ENCODE peak calls at places on chromosome 19, in nine cellular contexts. T is transverse colon, V is H1, U is ovary, O is suprapubic skin, X is sigmoid colon, W is A549, P is stomach, E is upper lobe of left lung. I is an unnamed sample.

GRCh38 chr19:1521636-1522035 is 2.2 kb upstream of the PLK5 start:
- DNase-seq in P (no peak), T (no peak), E (no peak), O (no peak), W (no peak), X (peak; percentile 80), V (no peak), U (no peak), I (no peak)

GRCh38 chr19:29170554-29170953 is 42.4 kb downstream of the UQCRFS1 start:
- DNase-seq in U (no peak), X (no peak), E (no peak), P (no peak), T (no peak), V (no peak), W (no peak), O (no peak), I (no peak)

GRCh38 chr19:1873524-1874473 is 10.4 kb upstream of the KLF16 start:
- DNase-seq in E (peak; percentile 85), U (peak; percentile 73), W (no peak), T (no peak), O (peak; percentile 80), V (no peak), X (peak; percentile 72), P (peak; percentile 77), I (no peak)

GRCh38 chr19:50358483-50359431 is 6.7 kb downstream of the NAPSA start:
- DNase-seq in T (peak; percentile 64), V (no peak), W (no peak), P (peak; percentile 58), U (peak; percentile 74), E (peak; percentile 92), O (no peak), X (peak; percentile 77), I (no peak)

GRCh38 chr19:40576181-40576584 is 490 bp upstream of the SHKBP1 start:
- DNase-seq in W (no peak), U (no peak), O (no peak), E (peak; percentile 86), P (no peak), V (no peak), T (no peak), X (no peak), I (no peak)

GRCh38 chr19:5590865-5591154 is 23.1 kb upstream of the TINCR start:
- DNase-seq in X (no peak), P (no peak), T (no peak), O (no peak), U (no peak), W (no peak), E (no peak), V (no peak), I (no peak)

GRCh38 chr19:7868671-7869452 is 5.3 kb downstream of the PRR36 start:
- DNase-seq in O (peak; percentile 85), V (peak; percentile 82), P (peak; percentile 84), W (peak; percentile 83), X (no peak), U (peak; percentile 83), E (peak; percentile 96), T (peak; percentile 83), I (no peak)

GRCh38 chr19:21709464-21709863 is 57.9 kb downstream of the ZNF100 start:
- DNase-seq in W (no peak), O (no peak), V (no peak), X (no peak), U (no peak), P (no peak), E (peak; percentile 67), T (no peak), I (no peak)

GRCh38 chr19:21947775-21948174 is 63.0 kb downstream of the ZNF208 start:
- DNase-seq in T (no peak), U (no peak), E (no peak), P (no peak), W (no peak), X (no peak), O (no peak), V (no peak), I (no peak)

GRCh38 chr19:13083008-13083404 is 19.7 kb downstream of the LYL1 start:
- DNase-seq in U (no peak), E (no peak), O (no peak), T (no peak), W (no peak), P (no peak), X (no peak), V (no peak), I (no peak)

GRCh38 chr19:13083627-13084026 is 19.0 kb downstream of the LYL1 start:
- DNase-seq in X (no peak), P (no peak), E (no peak), O (no peak), T (no peak), W (no peak), U (no peak), V (no peak), I (no peak)

GRCh38 chr19:13079542-13079986 is 23.1 kb downstream of the LYL1 start:
- DNase-seq in E (no peak), T (peak; percentile 80), X (peak; percentile 90), O (no peak), U (peak; percentile 77), V (no peak), W (no peak), P (peak; percentile 77), I (no peak)

GRCh38 chr19:13085673-13086072 is 17.0 kb downstream of the LYL1 start:
- DNase-seq in X (no peak), O (no peak), P (no peak), T (no peak), W (no peak), U (no peak), V (no peak), E (no peak), I (no peak)

GRCh38 chr19:13082192-13083007 is 20.3 kb downstream of the LYL1 start:
- DNase-seq in E (no peak), W (peak; percentile 61), T (no peak), U (no peak), V (no peak), X (no peak), O (no peak), P (no peak), I (peak; percentile 46)
- TF ChIP-seq POLR2A in E (no peak), W (no peak), T (no peak), U (no peak), V (no peak), X (no peak), O (no peak), P (no peak), I (no peak)

DNA sequence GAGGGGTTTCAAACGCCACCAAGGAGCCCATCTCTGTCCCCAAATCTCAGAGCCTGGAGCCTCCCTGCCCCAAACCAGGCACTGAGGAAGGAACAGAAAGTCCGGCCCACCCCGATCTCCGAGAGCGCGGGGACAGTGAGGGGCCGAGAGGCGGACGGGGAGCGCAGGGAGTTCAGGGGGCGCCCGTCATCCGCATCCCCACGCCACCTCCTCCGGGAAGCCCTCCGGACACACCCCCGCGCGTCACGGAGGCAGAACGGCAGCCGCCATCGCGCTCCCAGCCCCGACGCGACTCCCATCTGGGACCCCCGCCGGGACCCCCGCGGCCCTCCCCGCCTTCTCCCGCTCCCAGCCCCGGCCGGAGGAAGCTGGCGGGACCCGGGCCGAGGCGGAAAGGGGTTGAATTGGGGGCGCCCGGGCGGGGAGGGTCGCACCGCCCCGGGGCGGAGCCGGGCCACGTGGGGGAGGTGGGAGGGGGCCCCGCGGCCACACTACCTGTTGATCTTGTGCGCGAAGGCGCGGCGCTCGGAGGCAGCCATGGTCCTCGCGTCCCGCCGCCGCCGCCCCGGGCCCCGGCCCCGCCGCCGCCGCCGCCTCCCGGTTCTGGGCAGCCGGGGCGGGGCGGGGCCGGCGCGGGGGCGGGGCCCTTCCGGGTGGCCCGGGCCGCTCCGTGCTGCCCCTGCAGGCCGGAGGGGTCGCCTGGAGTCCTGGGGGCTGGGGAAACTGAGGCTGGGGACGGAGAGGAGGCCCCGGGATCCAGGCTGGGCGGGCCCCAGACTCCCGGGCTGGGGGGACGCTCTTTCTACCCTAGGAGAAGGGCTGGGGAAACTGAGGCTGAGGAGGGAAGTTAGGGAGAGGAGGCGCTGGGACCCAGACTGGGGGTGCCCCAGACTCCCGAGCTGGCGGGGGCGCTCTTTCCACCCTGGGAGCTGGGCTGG is at the start of gene DOCK6:
- DNase-seq in V (no peak), P (peak; percentile 58), X (peak; percentile 70), U (peak; percentile 54), O (no peak), E (peak; percentile 92), T (peak; percentile 69), W (no peak), I (no peak)
- TF ChIP-seq EP300 in V (no peak), P (no peak), X (no peak), U (no peak), O (no peak), E (no peak), T (no peak), W (no peak), I (no peak)

DNA sequence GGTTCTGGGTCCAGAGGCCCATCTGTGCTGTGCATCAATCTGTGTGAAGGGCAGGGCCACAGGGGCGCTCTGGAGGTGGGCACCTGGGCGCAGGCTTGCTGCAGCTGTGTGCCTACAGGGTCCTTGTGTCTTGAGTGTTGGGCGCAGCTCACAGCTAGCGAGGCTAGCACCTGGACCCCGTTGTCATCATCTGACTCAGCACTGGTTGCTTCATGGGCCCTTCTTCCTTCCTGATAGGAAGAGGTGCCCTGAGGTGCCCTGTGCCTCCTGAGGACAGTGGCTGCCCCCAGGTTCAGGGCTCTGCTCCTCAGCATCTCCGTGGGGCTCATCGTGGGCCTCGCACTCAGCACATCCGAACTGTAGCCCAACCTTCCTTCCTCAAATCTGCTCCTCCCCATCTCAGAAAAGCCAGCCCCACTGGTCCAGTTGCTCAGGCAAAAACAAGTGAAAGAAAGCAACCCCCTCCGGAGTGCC is 54.8 kb downstream of the GATAD2A start:
- DNase-seq in O (no peak), X (no peak), E (peak; percentile 48), W (no peak), P (no peak), T (no peak), V (no peak), U (no peak), I (no peak)
- TF ChIP-seq POLR2A in O (no peak), X (no peak), E (no peak), W (no peak), P (no peak), T (no peak), V (no peak), U (no peak), I (no peak)

DNA sequence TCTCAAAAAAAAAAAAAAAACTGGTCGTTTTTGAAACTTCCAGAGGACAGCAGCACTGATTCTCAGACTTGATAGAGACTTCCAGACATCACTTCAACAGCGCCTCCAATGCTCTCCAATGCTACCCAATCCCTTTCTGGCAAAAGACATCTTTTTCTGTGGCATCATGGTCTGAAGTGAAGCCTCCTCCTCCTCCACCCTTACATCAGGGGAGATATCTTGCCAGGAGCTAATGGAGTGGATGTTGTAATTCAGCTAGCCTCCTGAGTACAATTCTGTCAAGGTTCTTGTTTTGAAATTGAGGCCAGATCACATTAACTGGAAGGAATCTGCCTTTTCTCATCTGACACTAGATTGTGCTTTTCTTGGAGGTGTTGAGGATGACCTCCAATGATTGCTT is 24.2 kb downstream of the FXYD5 start:
- DNase-seq in P (no peak), O (no peak), T (no peak), V (no peak), E (no peak), X (no peak), W (no peak), U (no peak), I (peak; percentile 31)
- TF ChIP-seq EP300 in P (no peak), O (no peak), T (no peak), V (no peak), E (no peak), X (no peak), W (no peak), U (no peak), I (peak; percentile 65)

GRCh38 chr19:32345261-32346207 is at the start of gene ZNF507:
- DNase-seq in U (peak; percentile 78), O (peak; percentile 89), E (peak; percentile 97), T (peak; percentile 85), P (peak; percentile 85), X (peak; percentile 90), V (peak; percentile 23), W (peak; percentile 97), I (peak; percentile 76)
- TF ChIP-seq POLR2A in U (no peak), O (no peak), E (peak; percentile 54), T (no peak), P (no peak), X (peak; percentile 11), V (peak; percentile 46), W (peak; percentile 87), I (no peak)